ENCODE peak calls at places on chromosome 2, in ten cellular contexts. N is RWPE2, R is Peyer's patch, X is progenitor cell of endocrine pancreas, L is natural killer cell, B is AG10803, V is tibial nerve, O is A673, F is left lung, M is mesothelial cell of epicardium. J is an unnamed sample.

GRCh38 chr2:48504647-48505327 is 25.2 kb upstream of the STON1 start:
- DNase-seq in N (no peak), B (peak), O (peak), X (no peak), V (no peak), M (no peak), L (no peak), F (no peak), R (no peak), J (no peak)

GRCh38 chr2:80869858-80870438 is 565.4 kb upstream of the LRRTM1 start:
- DNase-seq in M (no peak), O (no peak), V (no peak), N (no peak), L (no peak), B (no peak), R (no peak), F (no peak), X (no peak), J (no peak)

GRCh38 chr2:238761802-238762373 is 86.0 kb upstream of the TWIST2 start:
- DNase-seq in X (peak), O (peak), V (no peak), B (peak), M (no peak), N (no peak), L (no peak), F (no peak), R (no peak), J (peak)

GRCh38 chr2:218378053-218378452 is 4.0 kb upstream of the SLC11A1 start:
- DNase-seq in N (no peak), M (no peak), R (no peak), O (no peak), B (no peak), F (no peak), V (no peak), L (no peak), X (no peak), J (no peak)

GRCh38 chr2:191304939-191305875 is 60.0 kb downstream of the MYO1B start:
- DNase-seq in M (no peak), O (no peak), R (peak), F (no peak), L (no peak), X (no peak), V (peak), N (peak), B (peak), J (no peak)

GRCh38 chr2:138829326-138829725 is 49.1 kb upstream of the NXPH2 start:
- DNase-seq in R (no peak), L (no peak), N (no peak), X (peak), M (no peak), O (peak), F (no peak), B (no peak), V (no peak), J (peak)

GRCh38 chr2:113117594-113118262 is 9.7 kb upstream of the IL1RN start:
- DNase-seq in V (no peak), F (peak), N (peak), B (peak), O (no peak), X (no peak), R (peak), L (no peak), M (no peak), J (no peak)

GRCh38 chr2:180980185-180980942 is at the start of gene UBE2E3:
- DNase-seq in V (peak), F (peak), N (peak), O (peak), B (peak), R (peak), L (peak), X (peak), M (peak), J (peak)

GRCh38 chr2:190864375-190864774 is 16.2 kb upstream of the GLS start:
- DNase-seq in F (no peak), L (no peak), O (no peak), V (no peak), X (no peak), B (peak), M (no peak), R (no peak), N (no peak), J (no peak)

GRCh38 chr2:238009563-238009962 is 42.7 kb downstream of the UBE2F start:
- DNase-seq in X (no peak), L (no peak), V (no peak), O (no peak), B (no peak), M (no peak), R (no peak), F (no peak), N (no peak), J (no peak)

GRCh38 chr2:71963295-71963694 is 184.4 kb downstream of the CYP26B1 start:
- DNase-seq in X (no peak), M (peak), B (peak), R (no peak), V (no peak), N (no peak), F (no peak), L (no peak), O (no peak), J (no peak)

GRCh38 chr2:234682492-234683228 is 185.8 kb upstream of the ARL4C start:
- DNase-seq in N (peak), X (no peak), F (no peak), R (no peak), V (no peak), O (peak), M (no peak), L (no peak), B (peak), J (no peak)

GRCh38 chr2:70344195-70344594 is 42.3 kb upstream of the FAM136A start:
- DNase-seq in L (no peak), M (no peak), V (no peak), F (no peak), B (peak), X (no peak), O (no peak), R (no peak), N (no peak), J (no peak)

GRCh38 chr2:29841386-29842004 is 79.9 kb downstream of the ALK start:
- DNase-seq in F (no peak), V (no peak), M (peak), X (no peak), N (no peak), B (peak), L (no peak), R (no peak), O (peak), J (peak)

GRCh38 chr2:12720181-12720580 is 3.4 kb downstream of the TRIB2 start:
- DNase-seq in L (no peak), V (no peak), R (no peak), X (no peak), B (no peak), O (no peak), F (no peak), M (no peak), N (no peak), J (no peak)

GRCh38 chr2:47539228-47539627 is 136.3 kb downstream of the MSH2 start:
- DNase-seq in V (no peak), N (no peak), F (no peak), M (no peak), X (no peak), B (no peak), L (no peak), R (no peak), O (no peak), J (no peak)

GRCh38 chr2:46356993-46357392 is 59.8 kb downstream of the EPAS1 start:
- DNase-seq in M (no peak), N (no peak), R (no peak), F (no peak), B (no peak), O (no peak), V (no peak), X (no peak), L (no peak), J (no peak)

GRCh38 chr2:174683392-174683759 is 80.9 kb downstream of the CHRNA1 start:
- DNase-seq in B (peak), O (no peak), N (no peak), V (no peak), L (no peak), F (no peak), X (no peak), M (no peak), R (no peak), J (no peak)

GRCh38 chr2:73983322-73984202 is 1.1 kb upstream of the TET3 start:
- DNase-seq in F (peak), R (peak), L (no peak), O (no peak), V (no peak), B (no peak), N (peak), X (peak), M (peak), J (peak)

GRCh38 chr2:166074011-166074410 is 53.8 kb downstream of the SCN1A start:
- DNase-seq in R (no peak), F (no peak), B (no peak), N (no peak), X (no peak), V (no peak), M (no peak), L (no peak), O (no peak), J (no peak)

GRCh38 chr2:84424152-84424551 is 34.9 kb downstream of the SUCLG1 start:
- DNase-seq in O (peak), V (no peak), L (no peak), X (no peak), R (no peak), B (peak), F (no peak), M (no peak), N (no peak), J (no peak)

GRCh38 chr2:240759454-240759853 is 60.6 kb downstream of the KIF1A start:
- DNase-seq in X (no peak), L (no peak), O (no peak), F (no peak), B (no peak), N (no peak), R (no peak), M (no peak), V (no peak), J (no peak)

GRCh38 chr2:1691366-1691765 is 52.9 kb downstream of the PXDN start:
- DNase-seq in N (no peak), F (no peak), R (no peak), L (no peak), M (no peak), V (no peak), B (no peak), O (no peak), X (no peak), J (no peak)

GRCh38 chr2:221529943-221530652 is 42.0 kb downstream of the EPHA4 start:
- DNase-seq in F (no peak), V (no peak), N (no peak), M (no peak), R (no peak), L (no peak), O (peak), B (peak), X (no peak), J (no peak)

GRCh38 chr2:9179572-9180201 is 26.9 kb upstream of the ASAP2 start:
- DNase-seq in V (no peak), L (no peak), B (peak), N (peak), M (no peak), F (no peak), X (no peak), O (peak), R (peak), J (no peak)

GRCh38 chr2:40431600-40431955 is 20.3 kb downstream of the SLC8A1 start:
- DNase-seq in F (peak), V (no peak), B (peak), M (no peak), R (no peak), L (no peak), O (no peak), X (no peak), N (no peak), J (no peak)

GRCh38 chr2:201795608-201796477 is 10.5 kb upstream of the CDK15 start:
- DNase-seq in B (peak), M (no peak), O (peak), L (no peak), X (no peak), N (no peak), R (no peak), F (no peak), V (no peak), J (peak)

GRCh38 chr2:99035920-99036319 is 99.9 kb upstream of the CRACDL start:
- DNase-seq in L (no peak), V (no peak), M (no peak), X (no peak), B (no peak), F (no peak), O (no peak), N (no peak), R (no peak), J (no peak)

GRCh38 chr2:6887783-6888192 is 10.2 kb downstream of the RSAD2 start:
- DNase-seq in V (no peak), L (no peak), R (no peak), O (no peak), F (no peak), B (no peak), N (no peak), M (no peak), X (no peak), J (no peak)

GRCh38 chr2:172098650-172099471 is 3.8 kb downstream of the DLX2 start:
- DNase-seq in R (peak), F (no peak), B (peak), O (peak), L (peak), X (no peak), M (peak), V (no peak), N (peak), J (peak)
- TF ChIP-seq CTCF in R (no peak), F (no peak), B (no peak), O (no peak), L (no peak), X (no peak), M (no peak), V (no peak), N (peak), J (no peak)

GRCh38 chr2:85772841-85773491 is 19.2 kb downstream of the ATOH8 start:
- DNase-seq in R (no peak), N (no peak), V (no peak), F (no peak), L (no peak), M (no peak), B (no peak), X (no peak), O (no peak), J (no peak)

GRCh38 chr2:85773692-85774091 is 19.9 kb downstream of the ATOH8 start:
- DNase-seq in M (no peak), B (no peak), X (no peak), L (no peak), V (no peak), O (no peak), N (no peak), F (no peak), R (no peak), J (no peak)

GRCh38 chr2:85770786-85771409 is 17.1 kb downstream of the ATOH8 start:
- DNase-seq in M (no peak), X (no peak), L (no peak), O (no peak), V (no peak), R (no peak), N (no peak), B (no peak), F (no peak), J (no peak)

GRCh38 chr2:85771486-85771885 is 17.7 kb downstream of the ATOH8 start:
- DNase-seq in R (no peak), L (no peak), N (no peak), O (no peak), V (no peak), M (no peak), X (no peak), B (no peak), F (no peak), J (no peak)

GRCh38 chr2:85772019-85772745 is 18.4 kb downstream of the ATOH8 start:
- DNase-seq in L (no peak), X (no peak), O (peak), B (peak), F (peak), V (peak), N (peak), R (peak), M (peak), J (peak)
- TF ChIP-seq CTCF in L (no peak), X (no peak), O (peak), B (peak), F (no peak), V (peak), N (peak), R (no peak), M (no peak), J (no peak)

GRCh38 chr2:31696068-31696467 is 115.3 kb upstream of the SRD5A2 start:
- DNase-seq in V (no peak), M (no peak), N (no peak), R (no peak), F (no peak), O (no peak), X (no peak), B (no peak), L (no peak), J (no peak)

GRCh38 chr2:31693882-31694281 is 113.1 kb upstream of the SRD5A2 start:
- DNase-seq in O (no peak), B (no peak), V (no peak), N (no peak), F (no peak), R (no peak), M (no peak), L (no peak), X (no peak), J (no peak)

GRCh38 chr2:31694444-31694843 is 113.7 kb upstream of the SRD5A2 start:
- DNase-seq in O (peak), R (no peak), M (no peak), X (no peak), V (no peak), N (no peak), F (no peak), L (no peak), B (no peak), J (no peak)
- TF ChIP-seq CTCF in O (peak), R (no peak), M (no peak), X (no peak), V (no peak), N (no peak), F (no peak), L (no peak), B (no peak), J (no peak)

GRCh38 chr2:236193026-236193425 is 24.8 kb upstream of the GBX2 start:
- DNase-seq in V (no peak), X (no peak), F (no peak), M (no peak), R (no peak), L (no peak), B (no peak), O (no peak), N (no peak), J (no peak)
- TF ChIP-seq CTCF in V (no peak), X (no peak), F (no peak), M (no peak), R (no peak), L (no peak), B (no peak), O (no peak), N (no peak), J (no peak)

GRCh38 chr2:17148298-17149228 is 369.7 kb downstream of the RAD51AP2 start:
- DNase-seq in F (no peak), M (no peak), N (no peak), L (no peak), R (no peak), O (peak), V (no peak), X (no peak), B (peak), J (peak)
- TF ChIP-seq CTCF in F (peak), M (no peak), N (peak), L (no peak), R (no peak), O (peak), V (no peak), X (peak), B (peak), J (peak)

DNA sequence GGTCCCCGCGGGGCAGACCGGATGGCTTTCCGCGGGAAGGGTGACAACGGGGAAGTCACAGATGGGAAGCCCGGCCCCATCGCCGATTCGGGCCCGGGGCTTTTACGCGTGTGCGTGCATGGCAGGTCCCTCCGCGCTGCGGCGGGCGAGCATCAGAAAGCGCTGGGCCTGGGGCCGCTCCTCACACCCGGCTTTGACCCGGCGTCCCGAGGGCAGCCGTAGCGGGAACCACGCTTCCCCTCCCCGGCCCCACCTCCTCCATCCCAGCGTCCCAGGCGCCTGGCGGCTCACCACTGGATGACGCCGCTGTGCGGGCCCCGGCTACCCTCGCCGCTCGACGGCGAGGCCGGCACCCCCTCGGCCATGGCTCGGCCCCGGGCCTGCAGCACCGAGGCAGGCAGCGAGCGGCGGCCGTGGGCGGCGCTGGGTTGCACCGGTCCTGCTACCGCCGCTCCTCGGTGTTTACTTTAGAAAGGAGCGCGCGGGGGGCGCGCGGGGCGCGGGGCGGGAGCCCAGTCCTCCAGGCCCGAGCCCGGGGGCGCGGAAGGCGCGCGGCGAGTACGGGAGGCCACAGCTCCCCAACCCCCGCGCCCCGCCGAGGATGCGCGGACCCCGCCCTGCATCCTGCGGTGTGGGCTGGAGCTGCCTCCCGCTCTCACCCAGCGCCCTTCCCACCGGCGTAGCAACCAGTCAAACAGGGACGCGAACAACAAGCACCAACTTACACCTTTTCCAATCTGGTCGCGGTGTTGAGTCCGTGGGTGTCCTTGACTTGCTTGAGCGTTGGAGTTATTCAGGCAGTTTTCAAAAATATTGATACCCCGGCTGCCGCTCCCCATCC is 781 bp downstream of the RFX8 start:
- DNase-seq in V (no peak), M (peak), B (peak), N (no peak), O (no peak), F (peak), X (peak), R (peak), L (no peak), J (peak)
- TF ChIP-seq CTCF in V (no peak), M (no peak), B (no peak), N (no peak), O (no peak), F (no peak), X (no peak), R (no peak), L (no peak), J (no peak)

GRCh38 chr2:24351627-24351938 is 8.8 kb downstream of the ITSN2 start:
- DNase-seq in O (no peak), V (no peak), F (no peak), L (no peak), N (no peak), B (no peak), X (no peak), R (no peak), M (no peak), J (no peak)

GRCh38 chr2:24352664-24353063 is 7.7 kb downstream of the ITSN2 start:
- DNase-seq in B (no peak), R (no peak), M (no peak), V (no peak), L (no peak), F (no peak), N (no peak), O (no peak), X (no peak), J (no peak)

GRCh38 chr2:24350826-24351626 is 9.3 kb downstream of the ITSN2 start:
- DNase-seq in L (no peak), F (no peak), B (no peak), R (no peak), M (no peak), O (no peak), N (no peak), V (no peak), X (no peak), J (no peak)

GRCh38 chr2:24353364-24353763 is 7.0 kb downstream of the ITSN2 start:
- DNase-seq in V (no peak), N (no peak), X (no peak), M (no peak), R (no peak), B (no peak), O (no peak), F (no peak), L (no peak), J (no peak)

GRCh38 chr2:24351981-24352380 is 8.4 kb downstream of the ITSN2 start:
- DNase-seq in R (no peak), L (no peak), X (no peak), N (no peak), V (no peak), F (no peak), B (no peak), O (no peak), M (no peak), J (no peak)
- TF ChIP-seq CTCF in R (no peak), L (no peak), X (peak), N (peak), V (no peak), F (no peak), B (peak), O (no peak), M (no peak), J (no peak)

DNA sequence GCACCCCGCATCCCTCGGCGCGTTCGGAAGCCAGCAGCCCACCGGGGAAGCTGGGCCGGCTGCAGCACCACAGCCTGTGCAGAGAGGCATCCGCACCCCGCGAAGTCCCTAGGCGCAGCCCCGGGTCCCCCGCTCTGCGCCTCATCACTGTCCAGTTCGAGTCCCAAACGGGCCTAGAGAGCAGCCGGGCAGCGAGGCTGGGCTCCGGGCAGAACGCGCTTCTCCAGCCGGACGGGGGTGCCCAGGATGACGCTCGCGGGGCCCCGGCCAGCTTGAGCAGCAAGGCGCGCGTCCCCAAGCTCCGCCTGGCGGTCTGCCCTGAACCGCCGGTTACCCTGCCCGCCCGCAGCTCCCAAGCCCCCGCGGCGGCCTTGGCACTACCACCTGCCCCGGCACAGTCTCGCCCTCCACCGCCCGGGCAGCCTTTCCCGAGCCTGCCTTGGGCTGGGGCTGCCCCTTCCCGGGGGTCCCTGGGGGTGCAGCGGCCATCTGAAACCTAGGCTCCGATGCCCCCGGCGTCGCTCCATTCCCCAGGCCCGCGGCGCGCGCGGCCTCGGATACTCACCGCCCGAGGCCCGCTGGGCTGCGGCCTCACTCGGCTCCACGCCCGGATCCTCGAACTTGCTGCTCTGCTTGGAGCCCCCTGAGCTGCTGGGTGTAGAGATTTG is 600 bp downstream of the SLC16A14 start:
- DNase-seq in V (no peak), M (peak), B (peak), X (peak), F (peak), R (peak), L (peak), O (peak), N (peak), J (peak)
- TF ChIP-seq CTCF in V (no peak), M (no peak), B (no peak), X (peak), F (no peak), R (no peak), L (no peak), O (peak), N (no peak), J (no peak)